ENCODE peak calls at places on chromosomes 2 and 18, in four cellular contexts. One of them, this sample, is unnamed.

GRCh38 chr2:160305081-160305750 is 105.1 kb upstream of the ITGB6 start:
- DNase-seq in keratinocyte: no peak
- DNase-seq in PC-3: no peak
- DNase-seq in CD8-positive, alpha-beta T cell: no peak
- DNase-seq in this sample: peak; percentile 55

GRCh38 chr2:191051825-191052778 is 38.1 kb upstream of the STAT1 start:
- DNase-seq in CD8-positive, alpha-beta T cell: no peak
- DNase-seq in keratinocyte: no peak
- DNase-seq in PC-3: peak; percentile 79
- DNase-seq in this sample: peak; percentile 26

GRCh38 chr2:42169869-42170465 is 814 bp downstream of the EML4 start:
- DNase-seq in PC-3: no peak
- DNase-seq in keratinocyte: no peak
- DNase-seq in CD8-positive, alpha-beta T cell: peak; percentile 3
- DNase-seq in this sample: no peak

GRCh38 chr2:49002750-49003149 is 151.6 kb downstream of the FSHR start:
- DNase-seq in PC-3: no peak
- DNase-seq in CD8-positive, alpha-beta T cell: no peak
- DNase-seq in keratinocyte: no peak
- DNase-seq in this sample: no peak

GRCh38 chr2:121976912-121977311 is 221.5 kb downstream of the TSN start:
- DNase-seq in keratinocyte: no peak
- DNase-seq in CD8-positive, alpha-beta T cell: no peak
- DNase-seq in PC-3: no peak
- DNase-seq in this sample: no peak

GRCh38 chr2:160415991-160416390 is 77.6 kb downstream of the RBMS1 start:
- DNase-seq in PC-3: peak; percentile 40
- DNase-seq in CD8-positive, alpha-beta T cell: no peak
- DNase-seq in keratinocyte: no peak
- DNase-seq in this sample: no peak

GRCh38 chr2:140348826-140349225 is 1568.6 kb upstream of the NXPH2 start:
- DNase-seq in PC-3: no peak
- DNase-seq in CD8-positive, alpha-beta T cell: no peak
- DNase-seq in keratinocyte: no peak
- DNase-seq in this sample: no peak

GRCh38 chr2:231707625-231708049 is 688 bp upstream of the PTMA start:
- DNase-seq in CD8-positive, alpha-beta T cell: no peak
- DNase-seq in keratinocyte: no peak
- DNase-seq in PC-3: no peak
- DNase-seq in this sample: no peak

GRCh38 chr18:57581301-57581934 is 5.1 kb downstream of the FECH start:
- DNase-seq in keratinocyte: no peak
- DNase-seq in CD8-positive, alpha-beta T cell: no peak
- DNase-seq in PC-3: no peak
- DNase-seq in this sample: no peak

GRCh38 chr18:60981651-60982050 is 351.6 kb upstream of the CDH20 start:
- DNase-seq in CD8-positive, alpha-beta T cell: no peak
- DNase-seq in keratinocyte: no peak
- DNase-seq in PC-3: no peak
- DNase-seq in this sample: peak; percentile 9

GRCh38 chr2:77513191-77513590 is 9.0 kb downstream of the LRRTM4 start:
- DNase-seq in keratinocyte: no peak
- DNase-seq in CD8-positive, alpha-beta T cell: no peak
- DNase-seq in PC-3: peak; percentile 23
- DNase-seq in this sample: no peak

GRCh38 chr2:3307236-3307635 is 70.4 kb downstream of the EIPR1 start:
- DNase-seq in CD8-positive, alpha-beta T cell: no peak
- DNase-seq in PC-3: no peak
- DNase-seq in keratinocyte: no peak
- DNase-seq in this sample: no peak

GRCh38 chr2:219021591-219021990 is 19.7 kb downstream of the CFAP65 start:
- DNase-seq in keratinocyte: no peak
- DNase-seq in CD8-positive, alpha-beta T cell: no peak
- DNase-seq in PC-3: no peak
- DNase-seq in this sample: no peak

GRCh38 chr2:101833890-101834523 is 136.5 kb downstream of the MAP4K4 start:
- DNase-seq in keratinocyte: no peak
- DNase-seq in PC-3: no peak
- DNase-seq in CD8-positive, alpha-beta T cell: no peak
- DNase-seq in this sample: no peak
- H3K36me3 ChIP-seq in keratinocyte: peaks cover 18% of the 10 kb centered on the region
- H3K36me3 ChIP-seq in PC-3: peaks cover 55% of the 10 kb centered on the region
- H3K36me3 ChIP-seq in CD8-positive, alpha-beta T cell: peaks cover 36% of the 10 kb centered on the region
- H3K36me3 ChIP-seq in this sample: peaks cover 4% of the 10 kb centered on the region

GRCh38 chr2:207766697-207767460 is 2.8 kb downstream of the FZD5 start:
- DNase-seq in PC-3: no peak
- DNase-seq in CD8-positive, alpha-beta T cell: no peak
- DNase-seq in keratinocyte: no peak
- DNase-seq in this sample: no peak

GRCh38 chr2:207768168-207768890 is 1.4 kb downstream of the FZD5 start:
- DNase-seq in PC-3: peak; percentile 59
- DNase-seq in CD8-positive, alpha-beta T cell: peak; percentile 7
- DNase-seq in keratinocyte: no peak
- DNase-seq in this sample: no peak

GRCh38 chr2:207768891-207769596 is 662 bp downstream of the FZD5 start:
- DNase-seq in CD8-positive, alpha-beta T cell: no peak
- DNase-seq in keratinocyte: no peak
- DNase-seq in PC-3: peak; percentile 39
- DNase-seq in this sample: no peak

GRCh38 chr2:207765960-207766582 is 3.6 kb downstream of the FZD5 start:
- DNase-seq in keratinocyte: no peak
- DNase-seq in CD8-positive, alpha-beta T cell: no peak
- DNase-seq in PC-3: no peak
- DNase-seq in this sample: no peak

DNA sequence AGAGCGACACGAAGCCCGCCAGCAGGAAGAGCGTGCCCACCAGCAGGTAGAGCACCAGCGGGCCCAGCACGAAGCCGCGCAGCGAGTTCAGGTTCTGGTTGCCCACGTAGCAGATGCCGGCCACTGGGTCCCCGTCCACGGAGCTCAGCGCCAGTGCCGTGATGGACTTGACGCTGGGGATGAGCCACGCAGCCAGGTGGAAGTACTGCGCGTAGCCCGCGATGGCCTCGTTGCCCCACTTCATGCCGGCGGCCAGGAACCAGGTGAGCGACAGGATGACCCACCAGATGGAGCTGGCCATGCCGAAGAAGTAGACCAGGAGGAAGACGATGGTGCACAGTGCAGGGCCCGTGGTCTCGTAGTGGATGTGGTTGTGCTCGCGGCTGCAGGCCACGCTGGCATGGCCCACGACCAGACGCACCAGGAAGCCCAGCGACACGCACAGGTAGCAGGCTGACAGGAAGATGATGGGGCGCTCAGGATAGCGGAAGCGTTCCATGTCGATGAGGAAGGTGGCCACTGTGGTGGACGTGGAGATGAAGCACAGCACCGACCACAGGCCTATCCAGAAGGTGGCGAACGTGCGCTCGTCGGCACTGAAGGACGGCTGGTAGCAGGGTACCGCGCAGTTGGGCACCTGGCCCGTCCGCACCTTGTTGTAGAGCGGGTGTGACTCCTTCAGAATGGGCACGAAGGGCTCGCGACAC is 2.1 kb downstream of the FZD5 start:
- DNase-seq in keratinocyte: no peak
- DNase-seq in PC-3: peak; percentile 65
- DNase-seq in CD8-positive, alpha-beta T cell: no peak
- DNase-seq in this sample: no peak
- TF ChIP-seq CTCF in keratinocyte: peak; percentile 67
- TF ChIP-seq CTCF in PC-3: peak; percentile 60
- TF ChIP-seq CTCF in CD8-positive, alpha-beta T cell: no peak
- TF ChIP-seq CTCF in this sample: peak; percentile 59

GRCh38 chr18:55588001-55588875 is at the start of gene TCF4:
- DNase-seq in CD8-positive, alpha-beta T cell: no peak
- DNase-seq in keratinocyte: no peak
- DNase-seq in PC-3: peak; percentile 38
- DNase-seq in this sample: no peak

GRCh38 chr18:55587341-55588000 is 521 bp downstream of the TCF4 start:
- DNase-seq in keratinocyte: no peak
- DNase-seq in PC-3: peak; percentile 24
- DNase-seq in CD8-positive, alpha-beta T cell: no peak
- DNase-seq in this sample: no peak

GRCh38 chr18:55585050-55585449 is 2.9 kb downstream of the TCF4 start:
- DNase-seq in keratinocyte: no peak
- DNase-seq in CD8-positive, alpha-beta T cell: no peak
- DNase-seq in PC-3: no peak
- DNase-seq in this sample: no peak

GRCh38 chr18:55586841-55587240 is 1.2 kb downstream of the TCF4 start:
- DNase-seq in PC-3: no peak
- DNase-seq in CD8-positive, alpha-beta T cell: no peak
- DNase-seq in keratinocyte: no peak
- DNase-seq in this sample: no peak

DNA sequence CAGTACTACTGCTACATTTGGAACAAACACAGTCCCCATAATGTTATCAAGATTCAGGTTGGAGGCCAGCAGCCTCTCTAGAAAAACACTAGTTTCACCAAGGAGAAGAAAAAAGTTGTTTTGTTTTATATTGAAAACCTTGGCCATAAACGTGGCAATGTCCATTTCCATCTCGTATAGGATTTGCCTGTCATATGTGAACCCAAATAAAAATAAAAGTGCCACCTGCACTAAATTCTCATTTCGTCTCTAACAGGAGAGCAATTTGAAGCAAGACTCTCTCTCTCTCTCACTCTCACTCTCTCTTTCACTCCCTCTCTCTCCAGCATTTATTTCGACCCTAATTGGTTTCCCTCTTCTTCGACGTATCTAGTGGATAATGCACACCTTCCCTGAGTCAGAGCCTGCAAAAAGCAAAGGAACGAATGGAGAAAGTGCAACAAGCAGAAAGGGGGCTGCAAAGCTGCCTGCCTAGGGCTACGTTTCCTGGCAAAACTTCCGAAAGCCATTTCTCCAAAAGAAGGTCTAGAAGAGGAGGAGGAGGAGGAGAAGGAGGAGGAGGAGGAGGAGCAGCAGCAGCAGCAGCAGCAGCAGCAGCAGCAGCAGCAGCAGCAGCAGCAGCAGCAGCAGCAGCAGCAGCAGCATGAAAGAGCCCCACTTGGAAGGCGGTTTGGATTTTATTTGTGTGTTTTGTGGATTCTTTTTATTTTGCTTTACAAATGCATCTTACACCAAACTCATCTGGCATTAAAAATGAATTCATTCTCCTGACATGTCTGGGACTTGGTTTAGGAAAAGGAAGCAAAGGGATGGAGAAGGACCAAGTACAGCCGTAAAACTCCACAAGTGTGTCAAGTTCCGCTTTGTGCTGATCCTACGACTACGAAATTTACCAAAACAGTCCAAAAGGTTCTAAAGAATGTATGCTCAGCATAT is 2.1 kb downstream of the TCF4 start:
- DNase-seq in keratinocyte: no peak
- DNase-seq in PC-3: no peak
- DNase-seq in CD8-positive, alpha-beta T cell: no peak
- DNase-seq in this sample: no peak
- H3K4me3 ChIP-seq in keratinocyte: peak overlapping the region; percentile 55
- H3K4me3 ChIP-seq in PC-3: no peak overlapping the region
- H3K4me3 ChIP-seq in CD8-positive, alpha-beta T cell: no peak overlapping the region
- H3K4me3 ChIP-seq in this sample: peak overlapping the region; percentile 18

DNA sequence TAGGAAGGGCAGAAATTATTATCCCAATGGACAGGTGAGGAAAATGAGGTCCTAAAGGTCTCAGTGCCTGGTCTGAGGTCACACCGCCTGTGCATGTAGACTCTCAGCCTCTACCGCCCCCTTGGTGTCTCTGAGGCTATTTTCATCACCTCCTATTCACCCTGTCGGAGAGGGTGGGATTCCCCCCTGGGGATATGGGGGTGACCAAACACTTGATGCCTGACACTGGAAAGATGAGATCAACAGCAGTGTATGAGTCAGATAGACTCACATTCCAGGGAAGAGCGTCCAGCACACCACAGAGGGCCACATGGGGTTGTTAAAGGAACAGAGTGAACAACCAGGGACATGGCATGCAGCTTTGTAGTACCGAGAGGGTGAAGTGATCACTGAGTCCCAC is 199.7 kb downstream of the SMAD2 start:
- DNase-seq in keratinocyte: no peak
- DNase-seq in CD8-positive, alpha-beta T cell: no peak
- DNase-seq in PC-3: no peak
- DNase-seq in this sample: no peak
- H3K36me3 ChIP-seq in keratinocyte: no peaks in the 10 kb centered on the region
- H3K36me3 ChIP-seq in CD8-positive, alpha-beta T cell: no peaks in the 10 kb centered on the region
- H3K36me3 ChIP-seq in PC-3: no peaks in the 10 kb centered on the region
- H3K36me3 ChIP-seq in this sample: no peaks in the 10 kb centered on the region

GRCh38 chr18:72648079-72648478 is 103.9 kb upstream of the CBLN2 start:
- DNase-seq in PC-3: no peak
- DNase-seq in keratinocyte: no peak
- DNase-seq in CD8-positive, alpha-beta T cell: no peak
- DNase-seq in this sample: no peak

GRCh38 chr18:72651033-72651432 is 106.9 kb upstream of the CBLN2 start:
- DNase-seq in keratinocyte: no peak
- DNase-seq in CD8-positive, alpha-beta T cell: no peak
- DNase-seq in PC-3: no peak
- DNase-seq in this sample: no peak

GRCh38 chr18:72652990-72653593 is 109.0 kb upstream of the CBLN2 start:
- DNase-seq in keratinocyte: no peak
- DNase-seq in CD8-positive, alpha-beta T cell: no peak
- DNase-seq in PC-3: peak; percentile 65
- DNase-seq in this sample: peak; percentile 16
- TF ChIP-seq CTCF in keratinocyte: peak; percentile 56
- TF ChIP-seq CTCF in CD8-positive, alpha-beta T cell: peak; percentile 27
- TF ChIP-seq CTCF in PC-3: peak; percentile 68
- TF ChIP-seq CTCF in this sample: peak; percentile 84

GRCh38 chr2:68569604-68570003 is 73.8 kb upstream of the PROKR1 start:
- DNase-seq in keratinocyte: no peak
- DNase-seq in PC-3: peak; percentile 40
- DNase-seq in CD8-positive, alpha-beta T cell: no peak
- DNase-seq in this sample: no peak

GRCh38 chr2:68579689-68580088 is 63.7 kb upstream of the PROKR1 start:
- DNase-seq in PC-3: no peak
- DNase-seq in CD8-positive, alpha-beta T cell: no peak
- DNase-seq in keratinocyte: no peak
- DNase-seq in this sample: no peak

GRCh38 chr2:68577183-68577582 is 66.2 kb upstream of the PROKR1 start:
- DNase-seq in CD8-positive, alpha-beta T cell: no peak
- DNase-seq in keratinocyte: no peak
- DNase-seq in PC-3: no peak
- DNase-seq in this sample: no peak

DNA sequence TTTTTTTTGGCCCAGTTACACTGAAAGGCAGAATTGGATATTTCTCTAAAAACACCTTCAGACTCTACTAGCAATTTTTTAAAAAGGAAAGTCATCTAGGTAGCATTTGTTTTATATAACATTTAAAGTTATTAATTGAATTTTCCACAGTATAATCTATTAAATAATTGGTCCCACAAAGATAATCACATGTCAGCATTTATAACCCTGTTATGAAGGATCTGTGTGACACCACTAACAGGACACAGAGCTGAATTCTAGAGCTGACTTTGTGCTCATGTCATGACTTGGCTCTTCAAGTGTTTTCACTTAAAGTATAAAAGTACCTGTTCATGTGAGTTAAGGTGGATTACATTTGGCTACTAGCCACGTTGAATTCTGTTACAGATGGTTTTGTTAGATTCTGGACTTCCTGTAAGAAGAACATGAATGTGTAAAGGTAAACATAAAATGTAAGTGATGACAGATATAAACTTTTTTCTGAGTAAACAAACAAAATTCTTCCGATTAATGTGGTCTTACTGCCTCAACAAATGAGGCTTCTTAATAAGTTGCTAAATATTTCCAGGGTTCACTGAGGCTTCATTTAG is 69.1 kb upstream of the PROKR1 start:
- DNase-seq in CD8-positive, alpha-beta T cell: no peak
- DNase-seq in PC-3: peak; percentile 54
- DNase-seq in keratinocyte: no peak
- DNase-seq in this sample: no peak
- H3K4me3 ChIP-seq in CD8-positive, alpha-beta T cell: no peak overlapping the region
- H3K4me3 ChIP-seq in PC-3: no peak overlapping the region
- H3K4me3 ChIP-seq in keratinocyte: no peak overlapping the region
- H3K4me3 ChIP-seq in this sample: no peak overlapping the region

This sample was measured in kidney epithelial cell.